ENCODE peak calls at places on chromosomes 7 and 10, in five cellular contexts. C, X, L, A and I are unnamed samples.

GRCh38 chr7:100683659-100684533 is 10.2 kb downstream of the GIGYF1 start:
- DNase-seq in X (no peak), C (no peak), L (no peak), A (no peak), I (no peak)

GRCh38 chr10:132786279-132786528 is 257 bp upstream of the NKX6-2 start:
- DNase-seq in C (no peak), X (no peak), A (no peak), L (no peak), I (no peak)

GRCh38 chr7:4612939-4613841 is 68.9 kb upstream of the FOXK1 start:
- DNase-seq in C (peak; percentile 15), X (peak; percentile 20), L (no peak), A (no peak), I (no peak)

GRCh38 chr7:149016876-149017275 is 11.4 kb downstream of the PDIA4 start:
- DNase-seq in A (no peak), X (no peak), L (no peak), C (no peak), I (no peak)

GRCh38 chr10:46062735-46063428 is 16.8 kb upstream of the MSMB start:
- DNase-seq in C (no peak), L (no peak), A (no peak), X (no peak), I (no peak)

GRCh38 chr7:33109758-33110238 is 594 bp upstream of the RP9 start:
- DNase-seq in L (no peak), X (no peak), C (peak; percentile 39), A (no peak), I (no peak)

GRCh38 chr10:132538031-132538789 is 623 bp downstream of the INPP5A start:
- DNase-seq in C (no peak), X (no peak), A (no peak), L (peak; percentile 46), I (no peak)

GRCh38 chr10:94567714-94568520 is 22.3 kb downstream of the HELLS start:
- DNase-seq in X (no peak), A (no peak), C (no peak), L (no peak), I (no peak)

GRCh38 chr10:93991596-93992284 is 2.0 kb upstream of the PLCE1 start:
- DNase-seq in X (peak; percentile 63), L (peak; percentile 72), C (peak; percentile 89), A (no peak), I (peak; percentile 74)

GRCh38 chr10:100562806-100563293 is 27.1 kb downstream of the HIF1AN start:
- DNase-seq in A (peak; percentile 3), X (peak; percentile 20), C (peak; percentile 32), L (peak; percentile 5), I (no peak)

GRCh38 chr10:60384006-60384405 is 5.7 kb downstream of the ANK3 start:
- DNase-seq in X (no peak), A (no peak), L (no peak), C (peak; percentile 51), I (no peak)

GRCh38 chr7:6675807-6676405 is 30.8 kb downstream of the ZNF12 start:
- DNase-seq in A (no peak), C (no peak), X (no peak), L (no peak), I (no peak)